ENCODE peak calls at places on chromosome 17, in eight cellular contexts. One of them, this sample, is unnamed.

GRCh38 chr17:48048321-48049140 is at the start of gene NFE2L1:
- DNase-seq in astrocyte of the spinal cord: peak
- DNase-seq in dorsolateral prefrontal cortex: peak
- DNase-seq in fibroblast of mammary gland: peak
- DNase-seq in skeletal muscle cell: peak
- DNase-seq in A549: peak
- DNase-seq in prostate gland: peak
- DNase-seq in heart right ventricle: peak
- DNase-seq in this sample: peak

GRCh38 chr17:37406635-37407455 is at the start of the genes ACACA and TADA2A:
- DNase-seq in astrocyte of the spinal cord: peak
- DNase-seq in dorsolateral prefrontal cortex: peak
- DNase-seq in fibroblast of mammary gland: peak
- DNase-seq in skeletal muscle cell: no peak
- DNase-seq in A549: peak
- DNase-seq in prostate gland: peak
- DNase-seq in heart right ventricle: peak
- DNase-seq in this sample: peak

GRCh38 chr17:57963149-57963511 is 7.9 kb upstream of the CUEDC1 start:
- DNase-seq in astrocyte of the spinal cord: no peak
- DNase-seq in dorsolateral prefrontal cortex: peak
- DNase-seq in fibroblast of mammary gland: no peak
- DNase-seq in skeletal muscle cell: no peak
- DNase-seq in A549: no peak
- DNase-seq in prostate gland: no peak
- DNase-seq in heart right ventricle: no peak
- DNase-seq in this sample: no peak

GRCh38 chr17:50428831-50429424 is 2.9 kb downstream of the ACSF2 start:
- DNase-seq in astrocyte of the spinal cord: no peak
- DNase-seq in dorsolateral prefrontal cortex: no peak
- DNase-seq in fibroblast of mammary gland: no peak
- DNase-seq in skeletal muscle cell: no peak
- DNase-seq in A549: no peak
- DNase-seq in prostate gland: peak
- DNase-seq in heart right ventricle: no peak
- DNase-seq in this sample: no peak

GRCh38 chr17:31113939-31114338 is 19.2 kb downstream of the NF1 start:
- DNase-seq in astrocyte of the spinal cord: no peak
- DNase-seq in dorsolateral prefrontal cortex: no peak
- DNase-seq in fibroblast of mammary gland: no peak
- DNase-seq in skeletal muscle cell: no peak
- DNase-seq in A549: no peak
- DNase-seq in prostate gland: no peak
- DNase-seq in heart right ventricle: no peak
- DNase-seq in this sample: no peak

GRCh38 chr17:61488878-61489718 is 36.9 kb downstream of the TBX4 start:
- DNase-seq in astrocyte of the spinal cord: no peak
- DNase-seq in dorsolateral prefrontal cortex: no peak
- DNase-seq in fibroblast of mammary gland: no peak
- DNase-seq in skeletal muscle cell: no peak
- DNase-seq in A549: peak
- DNase-seq in prostate gland: peak
- DNase-seq in heart right ventricle: no peak
- DNase-seq in this sample: no peak

GRCh38 chr17:64118452-64118979 is 11.4 kb downstream of the ERN1 start:
- DNase-seq in astrocyte of the spinal cord: no peak
- DNase-seq in dorsolateral prefrontal cortex: no peak
- DNase-seq in fibroblast of mammary gland: peak
- DNase-seq in skeletal muscle cell: no peak
- DNase-seq in A549: no peak
- DNase-seq in prostate gland: peak
- DNase-seq in heart right ventricle: peak
- DNase-seq in this sample: no peak

GRCh38 chr17:64133546-64134215 is 3.7 kb upstream of the ERN1 start:
- DNase-seq in astrocyte of the spinal cord: peak
- DNase-seq in dorsolateral prefrontal cortex: no peak
- DNase-seq in fibroblast of mammary gland: peak
- DNase-seq in skeletal muscle cell: no peak
- DNase-seq in A549: peak
- DNase-seq in prostate gland: no peak
- DNase-seq in heart right ventricle: no peak
- DNase-seq in this sample: peak

GRCh38 chr17:27498615-27499316 is 42.5 kb downstream of the KSR1 start:
- DNase-seq in astrocyte of the spinal cord: no peak
- DNase-seq in dorsolateral prefrontal cortex: no peak
- DNase-seq in fibroblast of mammary gland: no peak
- DNase-seq in skeletal muscle cell: no peak
- DNase-seq in A549: no peak
- DNase-seq in prostate gland: no peak
- DNase-seq in heart right ventricle: no peak
- DNase-seq in this sample: no peak

GRCh38 chr17:18008496-18009268 is 30.3 kb downstream of the ATPAF2 start:
- DNase-seq in astrocyte of the spinal cord: peak
- DNase-seq in dorsolateral prefrontal cortex: no peak
- DNase-seq in fibroblast of mammary gland: peak
- DNase-seq in skeletal muscle cell: peak
- DNase-seq in A549: no peak
- DNase-seq in prostate gland: no peak
- DNase-seq in heart right ventricle: no peak
- DNase-seq in this sample: no peak

GRCh38 chr17:1684307-1685189 is at the start of gene PRPF8:
- DNase-seq in astrocyte of the spinal cord: peak
- DNase-seq in dorsolateral prefrontal cortex: peak
- DNase-seq in fibroblast of mammary gland: peak
- DNase-seq in skeletal muscle cell: peak
- DNase-seq in A549: peak
- DNase-seq in prostate gland: peak
- DNase-seq in heart right ventricle: peak
- DNase-seq in this sample: peak

GRCh38 chr17:73043686-73044581 is 48.6 kb downstream of the SLC39A11 start:
- DNase-seq in astrocyte of the spinal cord: peak
- DNase-seq in dorsolateral prefrontal cortex: no peak
- DNase-seq in fibroblast of mammary gland: peak
- DNase-seq in skeletal muscle cell: peak
- DNase-seq in A549: no peak
- DNase-seq in prostate gland: no peak
- DNase-seq in heart right ventricle: no peak
- DNase-seq in this sample: no peak

GRCh38 chr17:10141436-10141835 is 57.0 kb downstream of the GAS7 start:
- DNase-seq in astrocyte of the spinal cord: no peak
- DNase-seq in dorsolateral prefrontal cortex: no peak
- DNase-seq in fibroblast of mammary gland: no peak
- DNase-seq in skeletal muscle cell: no peak
- DNase-seq in A549: no peak
- DNase-seq in prostate gland: no peak
- DNase-seq in heart right ventricle: no peak
- DNase-seq in this sample: no peak

GRCh38 chr17:5422505-5422904 is 2.5 kb downstream of the RPAIN start:
- DNase-seq in astrocyte of the spinal cord: peak
- DNase-seq in dorsolateral prefrontal cortex: no peak
- DNase-seq in fibroblast of mammary gland: peak
- DNase-seq in skeletal muscle cell: no peak
- DNase-seq in A549: peak
- DNase-seq in prostate gland: no peak
- DNase-seq in heart right ventricle: no peak
- DNase-seq in this sample: no peak

GRCh38 chr17:28547623-28548416 is 4.6 kb downstream of the UNC119 start:
- DNase-seq in astrocyte of the spinal cord: peak
- DNase-seq in dorsolateral prefrontal cortex: peak
- DNase-seq in fibroblast of mammary gland: peak
- DNase-seq in skeletal muscle cell: no peak
- DNase-seq in A549: peak
- DNase-seq in prostate gland: peak
- DNase-seq in heart right ventricle: peak
- DNase-seq in this sample: peak

GRCh38 chr17:42673885-42674754 is 2.7 kb downstream of the PLEKHH3 start:
- DNase-seq in astrocyte of the spinal cord: peak
- DNase-seq in dorsolateral prefrontal cortex: no peak
- DNase-seq in fibroblast of mammary gland: peak
- DNase-seq in skeletal muscle cell: no peak
- DNase-seq in A549: peak
- DNase-seq in prostate gland: peak
- DNase-seq in heart right ventricle: peak
- DNase-seq in this sample: no peak

GRCh38 chr17:55303701-55304145 is 39.0 kb downstream of the HLF start:
- DNase-seq in astrocyte of the spinal cord: no peak
- DNase-seq in dorsolateral prefrontal cortex: no peak
- DNase-seq in fibroblast of mammary gland: peak
- DNase-seq in skeletal muscle cell: no peak
- DNase-seq in A549: no peak
- DNase-seq in prostate gland: no peak
- DNase-seq in heart right ventricle: no peak
- DNase-seq in this sample: no peak

GRCh38 chr17:4368341-4368740 is 1.9 kb upstream of the UBE2G1 start:
- DNase-seq in astrocyte of the spinal cord: no peak
- DNase-seq in dorsolateral prefrontal cortex: no peak
- DNase-seq in fibroblast of mammary gland: no peak
- DNase-seq in skeletal muscle cell: no peak
- DNase-seq in A549: no peak
- DNase-seq in prostate gland: no peak
- DNase-seq in heart right ventricle: no peak
- DNase-seq in this sample: no peak

GRCh38 chr17:660453-660852 is 54.2 kb downstream of the VPS53 start:
- DNase-seq in astrocyte of the spinal cord: no peak
- DNase-seq in dorsolateral prefrontal cortex: no peak
- DNase-seq in fibroblast of mammary gland: no peak
- DNase-seq in skeletal muscle cell: no peak
- DNase-seq in A549: no peak
- DNase-seq in prostate gland: no peak
- DNase-seq in heart right ventricle: no peak
- DNase-seq in this sample: no peak

GRCh38 chr17:75477493-75477862 is 21.0 kb downstream of the TMEM94 start:
- DNase-seq in astrocyte of the spinal cord: no peak
- DNase-seq in dorsolateral prefrontal cortex: no peak
- DNase-seq in fibroblast of mammary gland: no peak
- DNase-seq in skeletal muscle cell: no peak
- DNase-seq in A549: no peak
- DNase-seq in prostate gland: no peak
- DNase-seq in heart right ventricle: no peak
- DNase-seq in this sample: no peak

GRCh38 chr17:39340731-39341130 is 60.7 kb downstream of the FBXL20 start:
- DNase-seq in astrocyte of the spinal cord: no peak
- DNase-seq in dorsolateral prefrontal cortex: no peak
- DNase-seq in fibroblast of mammary gland: no peak
- DNase-seq in skeletal muscle cell: no peak
- DNase-seq in A549: no peak
- DNase-seq in prostate gland: no peak
- DNase-seq in heart right ventricle: no peak
- DNase-seq in this sample: no peak

GRCh38 chr17:36149296-36149820 is 27.1 kb downstream of the TBC1D3B start:
- DNase-seq in astrocyte of the spinal cord: peak
- DNase-seq in dorsolateral prefrontal cortex: no peak
- DNase-seq in fibroblast of mammary gland: peak
- DNase-seq in skeletal muscle cell: no peak
- DNase-seq in A549: peak
- DNase-seq in prostate gland: no peak
- DNase-seq in heart right ventricle: no peak
- DNase-seq in this sample: no peak

GRCh38 chr17:75240394-75241142 is 20.8 kb downstream of the GGA3 start:
- DNase-seq in astrocyte of the spinal cord: peak
- DNase-seq in dorsolateral prefrontal cortex: no peak
- DNase-seq in fibroblast of mammary gland: peak
- DNase-seq in skeletal muscle cell: no peak
- DNase-seq in A549: peak
- DNase-seq in prostate gland: no peak
- DNase-seq in heart right ventricle: no peak
- DNase-seq in this sample: no peak

DNA sequence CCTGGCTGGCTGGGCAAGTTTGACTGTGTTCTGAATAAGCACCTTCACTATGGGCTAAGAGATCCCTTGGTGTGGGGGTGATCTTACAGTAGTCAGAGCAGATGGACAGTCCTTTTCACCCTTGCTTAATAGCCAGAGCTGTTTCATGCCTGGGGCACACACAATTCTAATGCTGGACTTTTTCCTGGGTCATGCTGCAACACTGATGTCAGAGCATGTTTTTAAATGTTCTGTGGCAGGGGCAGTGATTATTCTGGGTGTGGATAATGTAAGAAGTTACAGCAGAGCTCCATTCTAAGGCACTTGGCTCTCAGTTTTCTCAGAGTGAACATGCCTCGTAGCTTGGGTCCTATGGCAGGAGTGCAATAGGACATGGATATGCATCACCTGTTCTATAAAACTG is 4.0 kb upstream of the CD68 start:
- DNase-seq in astrocyte of the spinal cord: no peak
- DNase-seq in dorsolateral prefrontal cortex: no peak
- DNase-seq in fibroblast of mammary gland: no peak
- DNase-seq in skeletal muscle cell: no peak
- DNase-seq in A549: no peak
- DNase-seq in prostate gland: no peak
- DNase-seq in heart right ventricle: no peak
- DNase-seq in this sample: no peak
- H3K4me3 ChIP-seq in astrocyte of the spinal cord: peak
- H3K4me3 ChIP-seq in dorsolateral prefrontal cortex: no peak
- H3K4me3 ChIP-seq in fibroblast of mammary gland: peak
- H3K4me3 ChIP-seq in skeletal muscle cell: peak
- H3K4me3 ChIP-seq in A549: peak
- H3K4me3 ChIP-seq in prostate gland: no peak
- H3K4me3 ChIP-seq in heart right ventricle: no peak
- H3K4me3 ChIP-seq in this sample: no peak

GRCh38 chr17:43917016-43917347 is 9.6 kb upstream of the MPP2 start:
- DNase-seq in astrocyte of the spinal cord: no peak
- DNase-seq in dorsolateral prefrontal cortex: no peak
- DNase-seq in fibroblast of mammary gland: no peak
- DNase-seq in skeletal muscle cell: no peak
- DNase-seq in A549: no peak
- DNase-seq in prostate gland: no peak
- DNase-seq in heart right ventricle: no peak
- DNase-seq in this sample: no peak
- H3K4me3 ChIP-seq in astrocyte of the spinal cord: no peak
- H3K4me3 ChIP-seq in dorsolateral prefrontal cortex: no peak
- H3K4me3 ChIP-seq in fibroblast of mammary gland: no peak
- H3K4me3 ChIP-seq in skeletal muscle cell: no peak
- H3K4me3 ChIP-seq in A549: no peak
- H3K4me3 ChIP-seq in prostate gland: no peak
- H3K4me3 ChIP-seq in heart right ventricle: peak
- H3K4me3 ChIP-seq in this sample: peak

DNA sequence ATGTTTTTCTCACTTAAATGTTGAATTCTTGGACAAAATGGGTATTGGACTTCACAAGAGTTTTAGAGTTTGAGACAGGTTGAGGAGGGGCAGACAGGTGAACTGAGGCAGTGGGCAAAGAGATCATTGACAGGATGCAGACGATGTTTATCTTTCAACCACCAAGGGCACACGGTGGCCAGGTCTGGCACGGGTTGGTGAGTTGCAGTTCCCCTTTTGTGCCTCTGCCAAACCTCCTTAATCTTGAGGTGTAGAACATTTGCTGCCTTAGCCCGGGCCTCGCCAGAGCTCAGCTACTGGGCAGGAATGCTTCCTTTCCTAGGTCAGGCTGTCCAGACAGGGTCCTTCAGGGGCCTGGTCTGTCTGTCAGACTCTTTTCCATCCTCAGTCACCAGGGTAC is 567.4 kb upstream of the SOX9 start:
- DNase-seq in astrocyte of the spinal cord: no peak
- DNase-seq in dorsolateral prefrontal cortex: no peak
- DNase-seq in fibroblast of mammary gland: no peak
- DNase-seq in skeletal muscle cell: no peak
- DNase-seq in A549: no peak
- DNase-seq in prostate gland: no peak
- DNase-seq in heart right ventricle: no peak
- DNase-seq in this sample: no peak
- H3K4me3 ChIP-seq in astrocyte of the spinal cord: no peak
- H3K4me3 ChIP-seq in dorsolateral prefrontal cortex: no peak
- H3K4me3 ChIP-seq in fibroblast of mammary gland: no peak
- H3K4me3 ChIP-seq in skeletal muscle cell: no peak
- H3K4me3 ChIP-seq in A549: no peak
- H3K4me3 ChIP-seq in prostate gland: no peak
- H3K4me3 ChIP-seq in heart right ventricle: no peak
- H3K4me3 ChIP-seq in this sample: no peak

GRCh38 chr17:53234138-53234537 is 588.6 kb upstream of the KIF2B start:
- DNase-seq in astrocyte of the spinal cord: no peak
- DNase-seq in dorsolateral prefrontal cortex: no peak
- DNase-seq in fibroblast of mammary gland: no peak
- DNase-seq in skeletal muscle cell: no peak
- DNase-seq in A549: no peak
- DNase-seq in prostate gland: no peak
- DNase-seq in heart right ventricle: no peak
- DNase-seq in this sample: no peak
- H3K4me3 ChIP-seq in astrocyte of the spinal cord: no peak
- H3K4me3 ChIP-seq in dorsolateral prefrontal cortex: no peak
- H3K4me3 ChIP-seq in fibroblast of mammary gland: no peak
- H3K4me3 ChIP-seq in skeletal muscle cell: no peak
- H3K4me3 ChIP-seq in A549: no peak
- H3K4me3 ChIP-seq in prostate gland: no peak
- H3K4me3 ChIP-seq in heart right ventricle: no peak
- H3K4me3 ChIP-seq in this sample: no peak

This sample was measured in CD8-positive, alpha-beta memory T cell.